ENCODE peak calls at places on chromosomes 3 and 15, in eight cellular contexts. Z is A549; L is esophagus muscularis mucosa; A is upper lobe of right lung; E is CD8-positive, alpha-beta T cell; W is GM20000; J is GM12865; I is right lobe of liver. G is an unnamed sample.

GRCh38 chr15:51649659-51650521 is 27.3 kb upstream of the DMXL2 start:
- DNase-seq in A (no peak), J (peak), Z (peak), I (no peak), W (peak), L (no peak), E (peak), G (peak)

GRCh38 chr3:72031581-72031980 is 246.6 kb upstream of the PROK2 start:
- DNase-seq in Z (no peak), L (no peak), I (no peak), E (no peak), A (no peak), J (no peak), W (no peak), G (no peak)

GRCh38 chr3:29914861-29915524 is 634.1 kb downstream of the RBMS3 start:
- DNase-seq in A (no peak), J (no peak), W (no peak), I (no peak), E (no peak), Z (no peak), L (no peak), G (no peak)

GRCh38 chr15:66586155-66586976 is 20.6 kb upstream of the LCTL start:
- DNase-seq in A (no peak), J (no peak), Z (no peak), I (no peak), L (no peak), E (no peak), W (no peak), G (peak)

GRCh38 chr3:140863481-140864084 is 78.1 kb upstream of the SLC25A36 start:
- DNase-seq in J (peak), W (peak), E (peak), Z (peak), I (peak), A (no peak), L (no peak), G (peak)

GRCh38 chr3:194638991-194639605 is 5.9 kb upstream of the TMEM44 start:
- DNase-seq in I (no peak), L (no peak), Z (no peak), W (no peak), J (no peak), E (no peak), A (no peak), G (no peak)

GRCh38 chr3:34683851-34684250 is 885.4 kb downstream of the PDCD6IP start:
- DNase-seq in W (peak), Z (peak), L (no peak), A (peak), J (peak), I (peak), E (peak), G (peak)

GRCh38 chr3:146970236-146970635 is 365.1 kb upstream of the PLSCR5 start:
- DNase-seq in A (no peak), E (no peak), Z (no peak), L (no peak), I (no peak), W (no peak), J (no peak), G (no peak)

GRCh38 chr3:127544151-127544805 is 46.3 kb downstream of the TPRA1 start:
- DNase-seq in I (peak), A (peak), J (peak), E (peak), W (peak), Z (peak), L (no peak), G (peak)

GRCh38 chr3:24640330-24640877 is 145.8 kb upstream of the THRB start:
- DNase-seq in I (no peak), A (no peak), L (no peak), W (no peak), Z (peak), J (no peak), E (no peak), G (no peak)

GRCh38 chr15:40322531-40323238 is 807 bp upstream of the INAFM2 start:
- DNase-seq in Z (no peak), A (no peak), J (no peak), E (no peak), L (no peak), W (no peak), I (peak), G (no peak)

GRCh38 chr3:30662836-30663235 is 56.4 kb downstream of the TGFBR2 start:
- DNase-seq in L (no peak), E (no peak), I (no peak), J (no peak), A (no peak), W (no peak), Z (no peak), G (no peak)

GRCh38 chr15:72155635-72156616 is 37.7 kb downstream of the SENP8 start:
- DNase-seq in I (peak), W (peak), A (peak), E (peak), J (peak), Z (peak), L (peak), G (peak)

GRCh38 chr15:101045835-101046691 is 126.9 kb downstream of the LRRK1 start:
- DNase-seq in W (no peak), I (peak), L (peak), J (no peak), Z (no peak), E (peak), A (peak), G (peak)

GRCh38 chr3:194307849-194308248 is 43.3 kb downstream of the CPN2 start:
- DNase-seq in J (no peak), I (no peak), L (no peak), A (peak), W (no peak), E (no peak), Z (no peak), G (peak)

GRCh38 chr3:153244961-153245360 is 82.9 kb downstream of the RAP2B start:
- DNase-seq in L (no peak), I (no peak), J (no peak), A (no peak), W (no peak), E (no peak), Z (no peak), G (no peak)

GRCh38 chr3:156106721-156107373 is 13.5 kb upstream of the KCNAB1 start:
- DNase-seq in A (no peak), L (peak), W (no peak), E (no peak), J (no peak), I (no peak), Z (peak), G (peak)
- TF ChIP-seq CTCF in A (no peak), L (no peak), W (no peak), E (no peak), J (no peak), I (no peak), Z (no peak), G (peak)

GRCh38 chr3:52173101-52173500 is 18.9 kb upstream of the POC1A start:
- DNase-seq in E (no peak), Z (no peak), I (no peak), A (no peak), L (no peak), W (no peak), J (no peak), G (no peak)

GRCh38 chr3:52175416-52176187 is 21.4 kb upstream of the POC1A start:
- DNase-seq in Z (no peak), A (no peak), J (no peak), E (no peak), I (no peak), W (no peak), L (no peak), G (no peak)

GRCh38 chr3:52174896-52175295 is 20.7 kb upstream of the POC1A start:
- DNase-seq in A (no peak), I (no peak), Z (no peak), J (no peak), W (no peak), L (no peak), E (no peak), G (no peak)

GRCh38 chr3:52172262-52172757 is 18.1 kb upstream of the POC1A start:
- DNase-seq in E (no peak), W (no peak), J (no peak), A (no peak), Z (no peak), I (no peak), L (no peak), G (no peak)

DNA sequence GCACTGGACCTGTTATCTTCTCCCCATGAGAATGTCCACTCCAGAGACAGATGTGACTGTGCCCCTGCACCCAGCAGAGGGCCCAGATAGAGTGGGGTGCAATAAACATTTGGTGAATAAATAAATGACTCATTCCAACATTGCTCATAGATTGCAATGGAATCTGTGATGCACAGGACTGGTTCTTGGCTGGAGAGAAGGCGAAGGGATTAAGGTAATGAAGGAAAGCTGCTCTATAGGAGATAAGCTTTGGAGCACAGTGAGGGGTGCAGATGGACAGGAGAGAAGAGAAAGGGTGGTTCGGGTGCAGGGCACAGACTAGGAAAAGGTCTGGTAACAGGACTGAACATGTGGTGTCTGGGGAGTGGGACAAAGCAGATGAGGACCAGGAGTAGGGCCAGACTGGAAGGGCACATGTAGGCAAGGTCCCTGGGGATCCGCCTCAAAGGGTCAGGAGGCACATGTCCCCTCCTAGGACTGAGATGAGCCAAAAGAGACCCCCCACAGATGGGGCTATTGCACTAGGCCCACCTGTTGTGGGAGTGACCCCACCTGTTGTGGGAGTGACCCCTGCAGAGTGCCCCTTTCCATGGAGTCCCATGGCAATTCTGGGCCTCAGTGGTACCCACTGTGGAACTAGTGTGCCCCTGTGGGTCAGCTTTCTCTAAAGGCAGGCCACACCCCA is 17.5 kb upstream of the POC1A start:
- DNase-seq in J (no peak), I (no peak), Z (peak), A (no peak), L (no peak), W (no peak), E (no peak), G (no peak)
- TF ChIP-seq CTCF in J (no peak), I (no peak), Z (no peak), A (no peak), L (no peak), W (no peak), E (no peak), G (no peak)

DNA sequence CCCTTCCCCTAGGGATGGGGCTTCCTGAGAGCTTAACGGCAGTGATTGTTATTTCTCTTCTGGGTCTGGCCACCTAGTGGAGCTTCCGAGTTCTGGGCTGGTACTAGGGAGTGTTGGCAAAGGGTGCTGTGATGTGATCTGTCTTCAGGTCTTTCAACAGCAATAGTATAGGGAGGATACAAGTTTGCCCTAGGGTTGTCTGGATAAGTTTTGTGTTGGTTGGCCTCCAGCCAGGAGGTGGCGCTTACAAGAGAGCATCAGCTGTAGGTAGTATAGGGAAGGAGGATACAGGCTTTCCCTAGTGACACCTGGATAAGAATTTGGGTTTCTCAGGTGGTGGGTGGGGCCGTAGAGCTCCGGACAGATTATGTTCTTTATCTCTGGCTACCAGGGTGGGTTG is 19.2 kb upstream of the CPOX start:
- DNase-seq in L (no peak), Z (no peak), I (no peak), J (peak), E (no peak), W (no peak), A (no peak), G (peak)
- TF ChIP-seq CTCF in L (no peak), Z (no peak), I (no peak), J (peak), E (no peak), W (no peak), A (no peak), G (peak)

GRCh38 chr15:77549552-77550274 is 83.0 kb downstream of the LINGO1 start:
- DNase-seq in W (no peak), L (no peak), I (no peak), A (no peak), Z (no peak), J (no peak), E (no peak), G (no peak)

GRCh38 chr15:77546870-77547269 is 85.8 kb downstream of the LINGO1 start:
- DNase-seq in Z (no peak), L (no peak), E (no peak), A (no peak), I (no peak), J (no peak), W (no peak), G (no peak)

GRCh38 chr15:77547801-77548607 is 84.7 kb downstream of the LINGO1 start:
- DNase-seq in I (no peak), E (no peak), L (no peak), J (no peak), W (no peak), Z (no peak), A (no peak), G (peak)

GRCh38 chr15:77550275-77551251 is 82.1 kb downstream of the LINGO1 start:
- DNase-seq in J (no peak), L (no peak), I (no peak), E (no peak), W (no peak), A (no peak), Z (no peak), G (no peak)

DNA sequence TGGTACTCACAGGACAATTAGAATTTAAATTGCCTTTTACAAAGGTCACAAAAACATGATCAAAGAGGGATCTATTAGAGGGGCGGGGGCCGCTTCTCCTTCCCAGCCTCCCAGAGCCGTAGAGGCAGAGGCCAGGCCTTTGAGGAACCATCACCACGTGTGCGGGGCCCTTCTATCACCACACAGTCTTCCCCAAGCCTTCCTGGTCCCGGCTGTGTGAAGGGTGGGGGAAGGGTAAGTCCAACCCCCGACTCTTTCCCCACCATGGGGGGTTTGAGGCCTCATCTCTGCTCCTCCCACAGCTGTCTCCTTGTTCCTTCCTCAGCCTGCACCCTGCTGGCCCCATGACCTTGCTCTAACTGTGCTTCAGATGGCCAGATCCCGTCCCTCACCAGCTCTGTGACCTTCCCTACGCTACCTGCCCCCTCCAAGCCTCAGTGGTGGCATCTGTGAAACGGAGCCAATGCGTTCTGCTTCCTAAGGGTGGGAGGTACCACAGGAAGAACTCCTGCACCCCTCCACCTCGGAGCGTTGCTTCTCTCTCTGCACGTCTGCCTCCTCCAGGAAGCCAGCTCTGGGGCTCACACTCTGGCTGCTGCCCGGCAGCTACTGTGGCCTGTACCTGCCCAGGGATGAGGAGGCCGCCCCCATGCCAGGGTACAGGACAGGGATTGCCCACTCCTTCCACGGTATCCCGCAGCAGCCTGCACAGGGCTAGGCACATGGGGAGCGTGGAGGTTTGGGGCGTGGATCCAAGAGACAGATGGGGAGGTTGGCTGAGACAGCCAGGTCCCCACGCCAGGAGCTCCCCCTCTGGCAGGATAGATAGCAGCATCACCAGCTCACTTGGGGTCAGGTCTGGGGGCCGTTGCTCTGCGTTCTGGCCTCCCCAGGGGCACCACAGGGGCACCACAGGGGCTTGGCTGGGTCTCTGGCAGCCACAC is 83.8 kb downstream of the LINGO1 start:
- DNase-seq in Z (no peak), I (no peak), A (no peak), W (no peak), E (no peak), J (no peak), L (no peak), G (peak)
- TF ChIP-seq CTCF in Z (no peak), I (no peak), A (no peak), W (no peak), E (no peak), J (no peak), L (no peak), G (no peak)

DNA sequence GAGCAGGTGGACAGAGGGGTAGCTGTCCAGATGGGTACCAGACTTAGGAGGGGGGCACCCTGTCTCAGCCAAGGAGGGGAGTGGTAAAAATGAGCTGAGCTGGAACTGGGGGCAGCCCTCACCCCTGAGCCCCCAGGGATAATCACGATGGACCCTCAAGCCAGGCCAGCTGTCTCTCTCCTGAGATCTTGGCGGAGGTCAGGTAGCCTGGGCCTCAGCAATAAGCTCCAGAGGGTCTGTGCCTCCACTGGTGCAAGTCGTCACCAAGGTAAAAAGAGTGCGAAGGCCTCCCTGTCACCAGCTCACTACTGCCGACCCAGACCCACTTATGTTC is 5.1 kb downstream of the SLC38A3 start:
- DNase-seq in W (no peak), A (no peak), L (no peak), Z (no peak), I (no peak), J (no peak), E (no peak), G (no peak)
- TF ChIP-seq CTCF in W (no peak), A (no peak), L (no peak), Z (no peak), I (no peak), J (no peak), E (no peak), G (no peak)

GRCh38 chr3:163776753-163777152 is 1301.5 kb downstream of the SI start:
- DNase-seq in L (no peak), W (no peak), Z (no peak), I (no peak), A (no peak), J (no peak), E (no peak), G (no peak)

GRCh38 chr3:163779396-163780344 is 1298.6 kb downstream of the SI start:
- DNase-seq in E (no peak), L (no peak), Z (no peak), J (peak), I (no peak), W (no peak), A (no peak), G (peak)
- TF ChIP-seq CTCF in E (no peak), L (no peak), Z (no peak), J (peak), I (no peak), W (no peak), A (no peak), G (peak)

DNA sequence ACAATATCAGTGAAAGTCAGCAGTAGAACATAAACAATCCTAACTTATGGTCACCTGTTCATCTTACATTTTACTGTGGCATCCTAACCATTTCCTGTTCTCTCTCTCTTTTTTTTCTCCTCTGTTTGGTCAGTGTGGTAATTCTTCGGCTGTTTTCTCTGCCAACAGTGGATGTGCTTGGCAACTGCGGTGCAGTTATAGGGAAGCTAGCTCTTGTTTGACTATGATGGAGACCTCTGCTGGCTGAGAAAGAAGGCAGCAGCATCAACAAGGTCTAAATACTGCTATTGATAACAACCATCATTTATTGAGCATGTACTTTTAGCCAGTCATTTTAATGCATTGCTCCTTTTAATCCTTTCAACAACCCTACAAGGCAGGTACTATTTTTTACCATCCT is 723 bp upstream of the DRD3 start:
- DNase-seq in Z (no peak), L (no peak), W (no peak), J (peak), E (no peak), A (no peak), I (no peak), G (peak)
- TF ChIP-seq CTCF in Z (peak), L (peak), W (peak), J (peak), E (peak), A (peak), I (no peak), G (peak)